ENCODE peak calls at places on chromosomes 16 and 17, in nine cellular contexts. N is stimulated activated CD4-positive, alpha-beta T cell treated with anti-CD3 and anti-CD28 coated beads, Interleukin-4, amount 100 ng/mL, for 24 hours; V is right lobe of liver; B is globus pallidus; H is stimulated activated CD8-positive, alpha-beta memory T cell treated with anti-CD3 and anti-CD28 coated beads, Interleukin-7, amount 100 ng/mL, for 1 hour; P is heart left ventricle; S is NCI-H1694; X is RWPE1; D is PC-3. O is an unnamed sample.

GRCh38 chr16:23999663-24000062 is 163.9 kb downstream of the PRKCB start:
- DNase-seq in P (no peak), S (no peak), H (no peak), B (no peak), N (peak; percentile 81), V (no peak), D (no peak), X (no peak), O (no peak)

GRCh38 chr16:70473446-70474319 is 19.3 kb downstream of the FCSK start:
- DNase-seq in S (no peak), V (no peak), D (no peak), X (no peak), H (no peak), B (no peak), N (no peak), P (no peak), O (no peak)

GRCh38 chr16:1093284-1094123 is 2.5 kb downstream of the C1QTNF8 start:
- DNase-seq in B (no peak), X (no peak), D (no peak), S (no peak), P (no peak), V (no peak), N (no peak), H (no peak), O (no peak)

GRCh38 chr17:75518201-75518600 is 1.9 kb downstream of the TSEN54 start:
- DNase-seq in S (no peak), X (no peak), V (no peak), P (no peak), H (no peak), B (no peak), D (no peak), N (no peak), O (no peak)

GRCh38 chr16:1530349-1530882 is 3.0 kb upstream of the TMEM204 start:
- DNase-seq in N (no peak), D (no peak), S (no peak), H (no peak), P (no peak), B (no peak), V (no peak), X (peak; percentile 18), O (no peak)

GRCh38 chr17:7435676-7436555 is 681 bp downstream of the TMEM102 start:
- DNase-seq in D (peak; percentile 38), X (peak; percentile 65), H (no peak), S (peak; percentile 36), B (no peak), P (peak; percentile 27), N (peak; percentile 51), V (peak; percentile 67), O (peak; percentile 69)

GRCh38 chr17:56074366-56074765 is 78.9 kb upstream of the ANKFN1 start:
- DNase-seq in D (no peak), N (no peak), P (no peak), H (no peak), B (no peak), X (no peak), S (peak; percentile 45), V (no peak), O (no peak)

GRCh38 chr16:9311303-9311954 is 220.0 kb downstream of the HAPSTR1 start:
- DNase-seq in X (no peak), D (no peak), B (peak; percentile 56), V (no peak), S (no peak), P (no peak), N (no peak), H (no peak), O (no peak)

GRCh38 chr16:31868701-31869167 is 4.9 kb upstream of the ZNF267 start:
- DNase-seq in V (peak; percentile 64), B (peak; percentile 71), H (peak; percentile 60), S (peak; percentile 65), N (peak; percentile 87), P (peak; percentile 77), X (peak; percentile 54), D (peak; percentile 75), O (no peak)

GRCh38 chr16:2816751-2817495 is at the start of gene PRSS21:
- DNase-seq in X (peak; percentile 25), H (no peak), N (peak; percentile 22), D (no peak), B (no peak), S (no peak), V (no peak), P (no peak), O (no peak)

GRCh38 chr16:20315764-20316163 is 11.5 kb downstream of the GP2 start:
- DNase-seq in V (no peak), S (no peak), P (no peak), B (no peak), H (no peak), D (no peak), N (no peak), X (no peak), O (no peak)

GRCh38 chr16:4087099-4087885 is 28.9 kb downstream of the ADCY9 start:
- DNase-seq in V (no peak), H (no peak), X (no peak), N (no peak), B (no peak), P (no peak), D (no peak), S (no peak), O (no peak)

GRCh38 chr16:68700120-68700519 is 37.0 kb upstream of the CDH1 start:
- DNase-seq in H (no peak), X (no peak), S (no peak), N (no peak), B (no peak), D (no peak), V (no peak), P (no peak), O (no peak)

GRCh38 chr17:66343531-66344078 is 41.2 kb downstream of the PRKCA start:
- DNase-seq in N (no peak), D (peak; percentile 71), B (no peak), H (no peak), P (no peak), V (no peak), X (no peak), S (no peak), O (no peak)

GRCh38 chr17:82217120-82217529 is 4.5 kb upstream of the CCDC57 start:
- DNase-seq in N (no peak), H (no peak), D (no peak), P (peak; percentile 31), B (no peak), V (peak; percentile 81), S (no peak), X (no peak), O (peak; percentile 32)

GRCh38 chr16:24753437-24753836 is 24.0 kb downstream of the TNRC6A start:
- DNase-seq in P (no peak), N (peak; percentile 39), S (no peak), X (no peak), D (peak; percentile 57), H (no peak), V (no peak), B (no peak), O (no peak)

GRCh38 chr16:12728471-12728870 is 75.2 kb downstream of the CPPED1 start:
- DNase-seq in V (no peak), X (no peak), H (no peak), P (no peak), S (no peak), N (no peak), B (no peak), D (no peak), O (no peak)

GRCh38 chr17:78106211-78106610 is 22.3 kb downstream of the TMC6 start:
- DNase-seq in D (no peak), P (no peak), H (no peak), B (no peak), V (no peak), N (no peak), S (no peak), X (no peak), O (no peak)

O was measured in pancreas.